ENCODE peak calls at places on chromosomes 16 and 17, in four cellular contexts. V is GM12878, I is H1, X is SK-N-SH. K is an unnamed sample.

GRCh38 chr17:34368455-34369195 is 5.6 kb upstream of the CCL1 start:
- DNase-seq in V (no peak), I (no peak), X (no peak), K (no peak)

GRCh38 chr16:29116980-29117379 is 132.1 kb downstream of the LAT start:
- DNase-seq in V (no peak), I (no peak), X (no peak), K (no peak)

GRCh38 chr17:59727817-59728533 is 20.5 kb downstream of the VMP1 start:
- DNase-seq in V (no peak), I (no peak), X (no peak), K (no peak)

GRCh38 chr16:17858061-17858460 is 387.3 kb upstream of the XYLT1 start:
- DNase-seq in V (no peak), I (no peak), X (no peak), K (no peak)

GRCh38 chr17:59277031-59277430 is 54.4 kb upstream of the YPEL2 start:
- DNase-seq in V (peak), I (no peak), X (no peak), K (no peak)

GRCh38 chr17:10403589-10403988 is 18.2 kb downstream of the MYH8 start:
- DNase-seq in V (no peak), I (no peak), X (no peak), K (no peak)

GRCh38 chr17:29784661-29785060 is 145.4 kb downstream of the SSH2 start:
- DNase-seq in V (no peak), I (no peak), X (no peak), K (no peak)

GRCh38 chr16:22625948-22626347 is 115.3 kb downstream of the NPIPB5 start:
- DNase-seq in V (no peak), I (no peak), X (no peak), K (no peak)

GRCh38 chr16:57612494-57612893 is 15.9 kb upstream of the ADGRG1 start:
- DNase-seq in V (no peak), I (peak), X (peak), K (no peak)

GRCh38 chr17:77286641-77287431 is 146.1 kb downstream of the SEC14L1 start:
- DNase-seq in V (no peak), I (no peak), X (peak), K (peak)

GRCh38 chr16:89095401-89095974 is 1.8 kb downstream of the ACSF3 start:
- DNase-seq in V (no peak), I (peak), X (no peak), K (no peak)

GRCh38 chr17:19317359-19318095 is 45.0 kb downstream of the B9D1 start:
- DNase-seq in V (no peak), I (peak), X (no peak), K (peak)

GRCh38 chr16:51306116-51306515 is 155.0 kb upstream of the SALL1 start:
- DNase-seq in V (no peak), I (no peak), X (no peak), K (no peak)

GRCh38 chr16:85335584-85336492 is 223.6 kb upstream of the CIBAR2 start:
- DNase-seq in V (no peak), I (no peak), X (no peak), K (no peak)

GRCh38 chr17:66702106-66702936 is 132.6 kb upstream of the CACNG5 start:
- DNase-seq in V (no peak), I (no peak), X (no peak), K (peak)

GRCh38 chr16:84464116-84464515 is 40.3 kb downstream of the MEAK7 start:
- DNase-seq in V (no peak), I (peak), X (no peak), K (no peak)

GRCh38 chr16:2857451-2858244 is at the start of gene PRSS22:
- DNase-seq in V (no peak), I (peak), X (peak), K (no peak)

GRCh38 chr17:41767324-41768042 is 19.0 kb downstream of the JUP start:
- DNase-seq in V (no peak), I (no peak), X (peak), K (no peak)

GRCh38 chr16:85829266-85829665 is 29.8 kb downstream of the COX4I1 start:
- DNase-seq in V (no peak), I (no peak), X (no peak), K (no peak)

GRCh38 chr17:57984936-57985674 is 2.9 kb downstream of the VEZF1 start:
- DNase-seq in V (no peak), I (no peak), X (no peak), K (no peak)

GRCh38 chr17:78781339-78782304 is at the start of gene CYTH1:
- DNase-seq in V (no peak), I (peak), X (peak), K (no peak)

GRCh38 chr17:54196751-54197150 is 374.0 kb downstream of the KIF2B start:
- DNase-seq in V (no peak), I (no peak), X (no peak), K (no peak)

GRCh38 chr16:73214825-73215481 is 167.0 kb upstream of the ZFHX3 start:
- DNase-seq in V (no peak), I (no peak), X (no peak), K (no peak)

GRCh38 chr17:44436336-44436735 is 46.9 kb upstream of the ITGA2B start:
- DNase-seq in V (no peak), I (no peak), X (no peak), K (no peak)

GRCh38 chr16:2970563-2970962 is 1.4 kb downstream of the PAQR4 start:
- DNase-seq in V (no peak), I (no peak), X (no peak), K (no peak)

GRCh38 chr16:2482181-2483107 is 7.5 kb downstream of the TBC1D24 start:
- DNase-seq in V (no peak), I (no peak), X (peak), K (no peak)

GRCh38 chr17:77530591-77530990 is 389.8 kb downstream of the SEC14L1 start:
- DNase-seq in V (no peak), I (no peak), X (no peak), K (no peak)

GRCh38 chr16:78500659-78501226 is 401.3 kb downstream of the WWOX start:
- DNase-seq in V (no peak), I (no peak), X (no peak), K (peak)
- TF ChIP-seq TCF12 in V (no peak), I (no peak), X (no peak), K (no peak)

DNA sequence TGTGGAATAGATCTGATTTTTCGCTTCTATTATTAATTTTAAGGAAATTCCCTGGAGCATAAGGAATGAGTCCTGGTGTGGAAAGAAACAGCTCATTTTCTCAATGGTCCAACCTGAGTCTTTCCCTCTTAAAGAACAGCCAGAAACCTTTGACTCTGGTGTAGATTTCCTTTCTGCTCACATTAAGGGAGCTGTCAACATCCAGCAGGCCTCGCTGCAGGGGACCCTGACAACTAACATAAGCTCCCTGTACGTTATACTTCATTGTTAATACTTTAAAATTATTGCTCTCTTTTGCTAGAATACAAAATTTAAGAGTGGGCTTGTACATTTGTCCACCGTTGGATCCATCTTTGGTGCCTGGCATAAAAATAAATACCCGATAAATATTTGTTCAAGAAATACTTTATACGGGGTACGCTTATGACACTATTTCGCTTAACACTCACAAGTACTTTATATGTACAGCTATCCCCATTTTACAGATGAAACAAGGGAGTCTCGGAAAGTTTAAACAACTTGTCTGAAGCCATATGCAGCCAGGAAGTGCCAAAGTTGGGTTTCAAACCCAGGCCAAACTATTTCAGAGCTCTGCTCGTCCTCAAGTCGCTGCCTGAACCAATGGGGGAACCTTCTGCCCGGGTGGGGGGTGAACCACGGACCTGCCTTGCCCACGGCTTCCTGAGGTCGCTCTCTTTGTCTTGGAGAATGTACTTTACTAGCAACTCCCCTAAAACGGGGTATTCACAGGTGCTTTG is 648 bp downstream of the SMARCE1 start:
- DNase-seq in V (no peak), I (no peak), X (no peak), K (peak)
- TF ChIP-seq TCF12 in V (no peak), I (no peak), X (no peak), K (no peak)

DNA sequence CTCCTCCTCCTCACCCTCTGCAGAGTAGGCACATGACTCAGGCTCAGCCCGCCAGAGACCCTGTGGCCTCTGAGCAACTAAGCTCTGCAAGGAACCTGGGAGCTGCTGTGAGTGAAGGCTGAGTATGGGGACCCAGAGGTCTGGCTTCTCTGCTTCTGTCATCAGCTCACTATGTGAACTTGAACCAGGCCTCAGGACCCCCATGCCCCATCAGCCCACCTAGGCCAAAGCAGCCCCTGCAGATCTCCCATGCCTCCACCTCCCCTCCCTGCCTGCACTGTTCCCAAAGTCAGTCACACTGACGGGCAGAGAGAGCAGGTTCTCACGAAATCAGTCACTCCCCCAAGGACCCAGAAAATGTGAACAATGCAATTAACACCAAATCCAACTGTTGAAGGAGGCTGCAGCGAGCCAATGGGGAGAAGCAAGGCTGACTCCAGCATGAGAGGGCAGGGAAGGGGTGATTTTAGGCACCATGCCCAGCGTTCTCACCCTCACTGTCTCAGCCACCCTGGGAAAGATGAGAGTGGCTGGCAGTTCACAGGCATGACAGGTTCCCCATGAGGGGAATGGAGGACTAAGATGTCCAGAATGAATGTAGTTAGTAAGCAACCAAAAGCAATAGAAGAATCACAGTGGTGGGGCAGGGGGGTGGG is 60.6 kb downstream of the BEAN1 start:
- DNase-seq in V (no peak), I (no peak), X (no peak), K (no peak)
- TF ChIP-seq TCF12 in V (no peak), I (no peak), X (no peak), K (no peak)

GRCh38 chr17:64130559-64131001 is 636 bp upstream of the ERN1 start:
- DNase-seq in V (peak), I (no peak), X (no peak), K (no peak)
- TF ChIP-seq TCF12 in V (peak), I (no peak), X (no peak), K (no peak)

DNA sequence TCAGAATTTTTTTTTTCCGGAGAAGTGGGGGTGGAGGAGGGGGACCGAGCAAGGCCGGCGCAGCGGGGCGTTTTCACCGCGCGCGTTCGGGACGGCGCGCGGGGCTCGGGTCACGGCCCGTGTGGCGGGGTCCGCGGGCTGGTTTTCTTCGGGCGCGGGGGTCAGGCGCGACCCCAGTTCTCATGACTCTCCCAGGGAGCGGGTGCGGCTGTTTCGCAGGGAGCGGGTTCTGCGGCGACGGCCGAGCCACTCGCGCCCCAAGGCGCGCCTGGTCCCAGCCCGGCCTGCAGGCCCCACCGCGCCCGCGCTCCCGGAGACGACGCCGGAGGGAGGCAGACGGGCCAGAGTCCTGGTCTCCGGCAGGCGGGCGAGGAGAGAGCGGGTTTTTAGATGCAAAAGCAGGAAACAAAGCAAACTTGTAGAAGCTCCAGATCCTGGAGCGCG is 1.0 kb downstream of the BAHCC1 start:
- DNase-seq in V (no peak), I (no peak), X (no peak), K (no peak)
- TF ChIP-seq TCF12 in V (no peak), I (no peak), X (no peak), K (no peak)

GRCh38 chr17:48871551-48872351 is 20.8 kb upstream of the ATP5MC1 start:
- DNase-seq in V (no peak), I (no peak), X (no peak), K (peak)
- TF ChIP-seq TCF12 in V (no peak), I (no peak), X (no peak), K (peak)

DNA sequence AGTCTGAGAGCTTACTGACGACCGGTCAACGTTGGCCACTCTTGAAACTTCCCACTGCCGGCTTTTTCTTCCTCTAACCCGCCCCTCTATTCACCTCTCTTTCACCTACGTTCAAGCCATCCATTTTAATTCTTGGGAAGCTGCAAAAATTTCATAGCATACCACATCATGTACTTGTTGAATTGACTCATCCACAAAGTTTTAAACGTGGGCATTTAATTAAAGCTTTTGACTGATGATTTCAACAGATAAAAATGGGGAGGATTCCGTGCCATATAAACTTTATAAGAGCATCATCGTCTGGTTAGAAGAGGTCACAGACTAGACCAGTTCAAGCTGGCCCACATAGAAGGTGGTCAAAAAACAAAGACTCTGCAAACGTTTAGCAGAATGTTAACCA is 22.5 kb downstream of the VPS53 start:
- DNase-seq in V (no peak), I (no peak), X (no peak), K (no peak)
- TF ChIP-seq TCF12 in V (no peak), I (no peak), X (peak), K (no peak)

GRCh38 chr17:8930664-8931063 is 34.8 kb downstream of the PIK3R5 start:
- DNase-seq in V (no peak), I (no peak), X (no peak), K (no peak)

GRCh38 chr17:8940866-8941471 is 24.5 kb downstream of the PIK3R5 start:
- DNase-seq in V (no peak), I (no peak), X (no peak), K (no peak)

GRCh38 chr17:8939496-8940334 is 25.8 kb downstream of the PIK3R5 start:
- DNase-seq in V (peak), I (no peak), X (no peak), K (no peak)

GRCh38 chr17:8935194-8935593 is 30.3 kb downstream of the PIK3R5 start:
- DNase-seq in V (no peak), I (no peak), X (no peak), K (no peak)
- TF ChIP-seq TCF12 in V (no peak), I (no peak), X (no peak), K (no peak)

DNA sequence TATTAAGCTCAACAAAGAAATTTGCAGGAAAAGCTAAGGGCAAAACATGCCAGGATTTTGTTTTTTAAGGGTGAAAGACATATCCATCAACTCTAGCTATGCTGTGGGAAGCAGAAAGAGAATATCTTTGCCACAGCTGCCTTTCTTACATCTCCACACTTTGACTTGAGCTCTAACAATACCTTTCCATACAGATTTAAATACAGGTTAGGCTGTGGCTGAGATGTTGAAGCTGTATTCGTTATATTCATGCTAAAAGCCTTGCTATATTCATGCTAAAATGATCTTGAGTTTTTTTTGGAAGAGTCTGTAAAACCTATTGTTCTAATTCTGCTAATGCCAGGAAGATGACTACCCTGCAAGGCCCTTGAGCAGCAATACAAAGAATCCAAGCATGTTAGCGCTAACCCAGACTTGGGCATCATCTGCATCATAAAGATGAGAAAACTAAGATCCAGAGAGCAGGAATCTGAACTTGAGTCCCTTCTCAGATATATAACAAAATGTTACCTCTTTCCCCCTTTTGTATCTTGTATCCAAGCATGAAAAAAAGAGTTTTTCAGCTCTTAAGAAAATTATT is 204.8 kb upstream of the C17orf78 start:
- DNase-seq in V (no peak), I (no peak), X (no peak), K (no peak)
- TF ChIP-seq TCF12 in V (no peak), I (no peak), X (no peak), K (no peak)